ENCODE peak calls at places on chromosomes 5 and 9, in eight cellular contexts. One of them, this sample, is unnamed.
A peak's percentile ranks its signal among the peaks of the same experiment; 100 is the strongest.

GRCh38 chr5:120122711-120123110 is 341.4 kb upstream of the PRR16 start:
- DNase-seq in HL-60: no peak
- DNase-seq in cardiac muscle cell: no peak
- DNase-seq in GM12878: no peak
- DNase-seq in psoas muscle: no peak
- DNase-seq in dorsolateral prefrontal cortex: no peak
- DNase-seq in aorta: no peak
- DNase-seq in A549: no peak
- DNase-seq in this sample: no peak

GRCh38 chr5:3217114-3217513 is 378.5 kb upstream of the IRX1 start:
- DNase-seq in HL-60: no peak
- DNase-seq in cardiac muscle cell: no peak
- DNase-seq in GM12878: no peak
- DNase-seq in psoas muscle: no peak
- DNase-seq in dorsolateral prefrontal cortex: no peak
- DNase-seq in aorta: no peak
- DNase-seq in A549: no peak
- DNase-seq in this sample: no peak

GRCh38 chr5:83827111-83827541 is 106.5 kb upstream of the HAPLN1 start:
- DNase-seq in HL-60: peak; percentile 14
- DNase-seq in cardiac muscle cell: peak; percentile 97
- DNase-seq in GM12878: no peak
- DNase-seq in psoas muscle: no peak
- DNase-seq in dorsolateral prefrontal cortex: no peak
- DNase-seq in aorta: no peak
- DNase-seq in A549: no peak
- DNase-seq in this sample: no peak

GRCh38 chr9:91315191-91315590 is 46.5 kb downstream of the AUH start:
- DNase-seq in HL-60: no peak
- DNase-seq in cardiac muscle cell: no peak
- DNase-seq in GM12878: no peak
- DNase-seq in psoas muscle: no peak
- DNase-seq in dorsolateral prefrontal cortex: no peak
- DNase-seq in aorta: no peak
- DNase-seq in A549: no peak
- DNase-seq in this sample: no peak

GRCh38 chr5:82560546-82560945 is 282.4 kb upstream of the RPS23 start:
- DNase-seq in HL-60: no peak
- DNase-seq in cardiac muscle cell: peak; percentile 9
- DNase-seq in GM12878: no peak
- DNase-seq in psoas muscle: no peak
- DNase-seq in dorsolateral prefrontal cortex: no peak
- DNase-seq in aorta: no peak
- DNase-seq in A549: no peak
- DNase-seq in this sample: no peak

GRCh38 chr5:170278611-170279500 is 18.7 kb downstream of the LCP2 start:
- DNase-seq in HL-60: peak; percentile 98
- DNase-seq in cardiac muscle cell: peak; percentile 12
- DNase-seq in GM12878: peak; percentile 78
- DNase-seq in psoas muscle: peak; percentile 62
- DNase-seq in dorsolateral prefrontal cortex: no peak
- DNase-seq in aorta: peak; percentile 82
- DNase-seq in A549: no peak
- DNase-seq in this sample: peak; percentile 51

GRCh38 chr5:130063603-130064002 is 159.3 kb downstream of the CHSY3 start:
- DNase-seq in HL-60: no peak
- DNase-seq in cardiac muscle cell: no peak
- DNase-seq in GM12878: no peak
- DNase-seq in psoas muscle: no peak
- DNase-seq in dorsolateral prefrontal cortex: no peak
- DNase-seq in aorta: no peak
- DNase-seq in A549: no peak
- DNase-seq in this sample: no peak

GRCh38 chr9:76316069-76316468 is 78.2 kb downstream of the RFK start:
- DNase-seq in HL-60: no peak
- DNase-seq in cardiac muscle cell: no peak
- DNase-seq in GM12878: no peak
- DNase-seq in psoas muscle: no peak
- DNase-seq in dorsolateral prefrontal cortex: no peak
- DNase-seq in aorta: no peak
- DNase-seq in A549: no peak
- DNase-seq in this sample: no peak

GRCh38 chr5:24606974-24607373 is 37.8 kb downstream of the CDH10 start:
- DNase-seq in HL-60: no peak
- DNase-seq in cardiac muscle cell: no peak
- DNase-seq in GM12878: no peak
- DNase-seq in psoas muscle: no peak
- DNase-seq in dorsolateral prefrontal cortex: no peak
- DNase-seq in aorta: no peak
- DNase-seq in A549: no peak
- DNase-seq in this sample: no peak

GRCh38 chr9:79687131-79687447 is 115.3 kb downstream of the TLE4 start:
- DNase-seq in HL-60: no peak
- DNase-seq in cardiac muscle cell: no peak
- DNase-seq in GM12878: no peak
- DNase-seq in psoas muscle: no peak
- DNase-seq in dorsolateral prefrontal cortex: no peak
- DNase-seq in aorta: no peak
- DNase-seq in A549: no peak
- DNase-seq in this sample: no peak

GRCh38 chr5:167726641-167727040 is 564.8 kb upstream of the WWC1 start:
- DNase-seq in HL-60: no peak
- DNase-seq in cardiac muscle cell: no peak
- DNase-seq in GM12878: no peak
- DNase-seq in psoas muscle: no peak
- DNase-seq in dorsolateral prefrontal cortex: no peak
- DNase-seq in aorta: no peak
- DNase-seq in A549: no peak
- DNase-seq in this sample: no peak

GRCh38 chr5:66894480-66895240 is 298.5 kb downstream of the MAST4 start:
- DNase-seq in HL-60: no peak
- DNase-seq in cardiac muscle cell: peak; percentile 5
- DNase-seq in GM12878: no peak
- DNase-seq in psoas muscle: no peak
- DNase-seq in dorsolateral prefrontal cortex: no peak
- DNase-seq in aorta: no peak
- DNase-seq in A549: no peak
- DNase-seq in this sample: no peak
- H3K27ac ChIP-seq in HL-60: no peak overlapping the region
- H3K27ac ChIP-seq in cardiac muscle cell: no peak overlapping the region
- H3K27ac ChIP-seq in GM12878: no peak overlapping the region
- H3K27ac ChIP-seq in psoas muscle: no peak overlapping the region
- H3K27ac ChIP-seq in dorsolateral prefrontal cortex: no peak overlapping the region
- H3K27ac ChIP-seq in aorta: no peak overlapping the region
- H3K27ac ChIP-seq in A549: no peak overlapping the region
- H3K27ac ChIP-seq in this sample: no peak overlapping the region

GRCh38 chr9:22423566-22423965 is 23.1 kb upstream of the DMRTA1 start:
- DNase-seq in HL-60: no peak
- DNase-seq in cardiac muscle cell: no peak
- DNase-seq in GM12878: no peak
- DNase-seq in psoas muscle: no peak
- DNase-seq in dorsolateral prefrontal cortex: no peak
- DNase-seq in aorta: no peak
- DNase-seq in A549: no peak
- DNase-seq in this sample: no peak
- H3K27ac ChIP-seq in HL-60: no peak overlapping the region
- H3K27ac ChIP-seq in cardiac muscle cell: no peak overlapping the region
- H3K27ac ChIP-seq in GM12878: no peak overlapping the region
- H3K27ac ChIP-seq in psoas muscle: no peak overlapping the region
- H3K27ac ChIP-seq in dorsolateral prefrontal cortex: no peak overlapping the region
- H3K27ac ChIP-seq in aorta: no peak overlapping the region
- H3K27ac ChIP-seq in A549: no peak overlapping the region
- H3K27ac ChIP-seq in this sample: no peak overlapping the region

DNA sequence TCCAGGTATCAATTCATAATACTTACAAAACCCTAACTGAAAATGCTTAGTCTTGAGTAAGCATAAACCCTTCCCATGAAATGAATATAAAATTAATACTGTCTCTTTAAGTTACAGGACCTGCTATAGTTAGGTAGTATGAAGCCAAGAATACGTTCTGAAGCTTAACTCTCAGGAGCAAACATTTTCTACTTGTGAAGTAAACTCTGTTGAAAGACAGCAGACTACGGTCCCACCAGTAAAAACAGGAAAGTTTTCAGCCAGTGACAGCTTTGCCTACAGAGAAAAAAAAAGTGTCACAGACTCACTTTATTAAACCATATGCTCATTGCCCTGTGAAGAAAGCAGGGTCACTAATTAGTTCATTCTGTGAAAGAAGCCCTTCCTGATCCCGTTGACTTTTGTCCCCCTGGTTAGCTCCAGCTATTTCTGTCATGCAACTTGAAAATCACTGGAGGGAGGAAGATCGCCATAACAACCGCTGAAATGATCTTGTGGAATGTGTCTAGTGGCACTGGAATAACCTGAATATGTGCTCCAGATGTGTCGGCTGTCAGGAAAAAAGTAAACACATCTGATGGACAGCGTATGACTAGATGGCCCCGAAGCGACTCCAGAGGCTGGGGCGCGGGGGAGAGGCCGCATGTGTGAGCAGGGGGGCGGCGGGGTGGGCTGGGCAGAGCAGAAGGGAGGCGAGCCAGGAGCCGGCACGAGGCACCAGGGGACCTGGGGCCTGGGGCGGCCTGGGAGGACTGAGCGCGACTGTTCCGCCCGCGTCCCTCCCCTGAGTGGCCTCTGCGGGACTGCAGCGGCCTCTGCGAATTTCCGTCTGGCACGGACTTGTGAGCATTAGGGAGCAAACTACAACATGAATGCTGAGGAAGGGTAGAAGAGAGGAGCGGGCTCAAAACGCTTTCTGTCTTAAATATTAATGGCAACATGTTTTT is 41.9 kb downstream of the BNC2 start:
- DNase-seq in HL-60: no peak
- DNase-seq in cardiac muscle cell: peak; percentile 41
- DNase-seq in GM12878: no peak
- DNase-seq in psoas muscle: peak; percentile 62
- DNase-seq in dorsolateral prefrontal cortex: no peak
- DNase-seq in aorta: peak; percentile 50
- DNase-seq in A549: no peak
- DNase-seq in this sample: peak; percentile 49
- H3K27ac ChIP-seq in HL-60: no peak overlapping the region
- H3K27ac ChIP-seq in cardiac muscle cell: no peak overlapping the region
- H3K27ac ChIP-seq in GM12878: no peak overlapping the region
- H3K27ac ChIP-seq in psoas muscle: peak overlapping the region; percentile 69
- H3K27ac ChIP-seq in dorsolateral prefrontal cortex: no peak overlapping the region
- H3K27ac ChIP-seq in aorta: no peak overlapping the region
- H3K27ac ChIP-seq in A549: no peak overlapping the region
- H3K27ac ChIP-seq in this sample: peak overlapping the region; percentile 68

DNA sequence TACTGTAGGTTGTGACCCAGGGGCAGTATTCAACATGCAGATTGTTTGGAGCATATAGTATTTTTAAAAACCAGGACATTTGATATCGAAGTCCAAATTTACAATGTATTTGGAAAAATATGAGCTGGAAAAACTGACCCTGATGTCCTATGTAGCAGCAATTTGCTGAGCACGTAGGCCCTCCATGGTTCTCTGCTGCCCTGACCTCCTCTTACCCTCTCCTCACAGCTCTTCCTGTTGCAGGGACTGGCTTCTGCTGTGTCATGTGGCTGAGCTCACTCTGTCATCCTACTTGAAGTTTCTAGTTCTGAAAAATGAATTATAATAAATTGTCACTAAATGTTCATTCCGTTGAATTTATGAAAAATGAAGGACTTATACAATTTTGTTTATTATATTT is 4.1 kb upstream of the ASPN start:
- DNase-seq in HL-60: no peak
- DNase-seq in cardiac muscle cell: no peak
- DNase-seq in GM12878: no peak
- DNase-seq in psoas muscle: no peak
- DNase-seq in dorsolateral prefrontal cortex: no peak
- DNase-seq in aorta: no peak
- DNase-seq in A549: no peak
- DNase-seq in this sample: no peak
- H3K27ac ChIP-seq in HL-60: no peak overlapping the region
- H3K27ac ChIP-seq in cardiac muscle cell: no peak overlapping the region
- H3K27ac ChIP-seq in GM12878: no peak overlapping the region
- H3K27ac ChIP-seq in psoas muscle: no peak overlapping the region
- H3K27ac ChIP-seq in dorsolateral prefrontal cortex: no peak overlapping the region
- H3K27ac ChIP-seq in aorta: no peak overlapping the region
- H3K27ac ChIP-seq in A549: no peak overlapping the region
- H3K27ac ChIP-seq in this sample: no peak overlapping the region

GRCh38 chr5:139387611-139388197 is 2.0 kb downstream of the MZB1 start:
- DNase-seq in HL-60: no peak
- DNase-seq in cardiac muscle cell: no peak
- DNase-seq in GM12878: no peak
- DNase-seq in psoas muscle: no peak
- DNase-seq in dorsolateral prefrontal cortex: no peak
- DNase-seq in aorta: no peak
- DNase-seq in A549: no peak
- DNase-seq in this sample: no peak
- H3K27ac ChIP-seq in HL-60: peak overlapping the region; percentile 87
- H3K27ac ChIP-seq in cardiac muscle cell: peak overlapping the region; percentile 77
- H3K27ac ChIP-seq in GM12878: peak overlapping the region; percentile 90
- H3K27ac ChIP-seq in psoas muscle: no peak overlapping the region
- H3K27ac ChIP-seq in dorsolateral prefrontal cortex: no peak overlapping the region
- H3K27ac ChIP-seq in aorta: no peak overlapping the region
- H3K27ac ChIP-seq in A549: peak overlapping the region; percentile 87
- H3K27ac ChIP-seq in this sample: peak overlapping the region; percentile 32

DNA sequence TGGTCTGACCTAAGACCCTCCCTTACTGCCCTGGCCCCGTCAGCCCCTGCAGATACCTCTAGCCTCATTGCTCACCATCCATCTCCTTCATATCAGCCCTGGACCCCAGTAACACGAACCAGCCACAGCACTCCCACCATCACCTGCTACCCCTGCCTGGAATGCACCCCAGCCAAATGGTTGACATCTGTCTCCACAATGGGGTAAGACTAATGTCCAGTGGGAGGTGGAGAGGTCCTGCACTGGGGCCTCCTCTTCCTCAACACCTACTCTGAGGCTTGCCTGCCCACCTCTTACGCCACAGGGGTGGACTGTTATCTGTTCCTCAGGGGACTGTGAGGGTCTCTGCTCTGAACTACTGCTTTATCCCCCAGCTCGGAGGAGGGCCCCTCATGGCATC is 12.1 kb downstream of the CSF2 start:
- DNase-seq in HL-60: no peak
- DNase-seq in cardiac muscle cell: no peak
- DNase-seq in GM12878: no peak
- DNase-seq in psoas muscle: no peak
- DNase-seq in dorsolateral prefrontal cortex: no peak
- DNase-seq in aorta: no peak
- DNase-seq in A549: no peak
- DNase-seq in this sample: no peak
- H3K27ac ChIP-seq in HL-60: no peak overlapping the region
- H3K27ac ChIP-seq in cardiac muscle cell: no peak overlapping the region
- H3K27ac ChIP-seq in GM12878: no peak overlapping the region
- H3K27ac ChIP-seq in psoas muscle: no peak overlapping the region
- H3K27ac ChIP-seq in dorsolateral prefrontal cortex: no peak overlapping the region
- H3K27ac ChIP-seq in aorta: no peak overlapping the region
- H3K27ac ChIP-seq in A549: no peak overlapping the region
- H3K27ac ChIP-seq in this sample: peak overlapping the region; percentile 63

This sample was measured in left ventricle myocardium inferior.